ENCODE peak calls at places on chromosome 14, in seven cellular contexts. C is substantia nigra, V is OCI-M1, Q is PC-3, U is left cardiac atrium, Z is hypothalamus, D is iPS-NIHi11. B is an unnamed sample.

GRCh38 chr14:53855574-53855973 is 101.1 kb downstream of the BMP4 start:
- DNase-seq in C (no peak), V (no peak), Q (peak), U (no peak), Z (no peak), D (no peak), B (no peak)

GRCh38 chr14:94775875-94776217 is 5.9 kb upstream of the GSC start:
- DNase-seq in C (no peak), V (no peak), Q (no peak), U (no peak), Z (no peak), D (no peak), B (no peak)

GRCh38 chr14:58812050-58812690 is 174.4 kb downstream of the DACT1 start:
- DNase-seq in C (no peak), V (no peak), Q (no peak), U (no peak), Z (no peak), D (no peak), B (no peak)

GRCh38 chr14:81400202-81400678 is at the start of gene STON2:
- DNase-seq in C (no peak), V (peak), Q (peak), U (no peak), Z (no peak), D (no peak), B (no peak)

GRCh38 chr14:42078345-42078744 is 471.7 kb downstream of the LRFN5 start:
- DNase-seq in C (no peak), V (no peak), Q (no peak), U (no peak), Z (no peak), D (no peak), B (no peak)

GRCh38 chr14:84937449-84937848 is 592.5 kb upstream of the FLRT2 start:
- DNase-seq in C (no peak), V (no peak), Q (no peak), U (no peak), Z (no peak), D (no peak), B (no peak)

GRCh38 chr14:65783576-65783975 is 371.0 kb downstream of the FUT8 start:
- DNase-seq in C (no peak), V (no peak), Q (peak), U (no peak), Z (no peak), D (no peak), B (no peak)

GRCh38 chr14:94079891-94080605 is 954 bp downstream of the DDX24 start:
- DNase-seq in C (no peak), V (peak), Q (no peak), U (no peak), Z (no peak), D (no peak), B (no peak)

GRCh38 chr14:29763342-29763858 is 164.2 kb downstream of the PRKD1 start:
- DNase-seq in C (no peak), V (no peak), Q (no peak), U (no peak), Z (no peak), D (no peak), B (no peak)

GRCh38 chr14:44300911-44301310 is 206.2 kb downstream of the FSCB start:
- DNase-seq in C (no peak), V (peak), Q (no peak), U (no peak), Z (no peak), D (no peak), B (no peak)

GRCh38 chr14:73293782-73294781 is 56.8 kb downstream of the PAPLN start:
- DNase-seq in C (no peak), V (no peak), Q (peak), U (no peak), Z (no peak), D (no peak), B (no peak)

GRCh38 chr14:91413547-91414474 is 3.8 kb downstream of the CCDC88C start:
- DNase-seq in C (no peak), V (no peak), Q (no peak), U (no peak), Z (no peak), D (peak), B (no peak)

GRCh38 chr14:23025181-23025788 is 9.4 kb downstream of the PSMB5 start:
- DNase-seq in C (no peak), V (no peak), Q (no peak), U (no peak), Z (no peak), D (no peak), B (no peak)

GRCh38 chr14:98182385-98183055 is 1089.5 kb downstream of the BCL11B start:
- DNase-seq in C (no peak), V (no peak), Q (peak), U (no peak), Z (no peak), D (no peak), B (no peak)

GRCh38 chr14:78586681-78587080 is 416.5 kb downstream of the NRXN3 start:
- DNase-seq in C (no peak), V (no peak), Q (no peak), U (no peak), Z (no peak), D (no peak), B (no peak)

GRCh38 chr14:85300119-85300518 is 229.8 kb upstream of the FLRT2 start:
- DNase-seq in C (no peak), V (no peak), Q (no peak), U (no peak), Z (no peak), D (no peak), B (no peak)

GRCh38 chr14:88551094-88551870 is 3.5 kb downstream of the PTPN21 start:
- DNase-seq in C (peak), V (no peak), Q (peak), U (peak), Z (peak), D (peak), B (peak)

GRCh38 chr14:60151715-60152114 is 13.5 kb downstream of the DHRS7 start:
- DNase-seq in C (peak), V (peak), Q (peak), U (peak), Z (peak), D (no peak), B (peak)

GRCh38 chr14:104298458-104298857 is 160.1 kb downstream of the KIF26A start:
- DNase-seq in C (no peak), V (no peak), Q (no peak), U (peak), Z (no peak), D (no peak), B (peak)

GRCh38 chr14:102622262-102622885 is 29.9 kb downstream of the RCOR1 start:
- DNase-seq in C (no peak), V (peak), Q (no peak), U (no peak), Z (no peak), D (peak), B (no peak)

GRCh38 chr14:102028733-102029132 is 58.1 kb downstream of the HSP90AA1 start:
- DNase-seq in C (no peak), V (no peak), Q (peak), U (no peak), Z (no peak), D (no peak), B (no peak)

GRCh38 chr14:84520711-84521338 is 1009.1 kb upstream of the FLRT2 start:
- DNase-seq in C (no peak), V (no peak), Q (no peak), U (no peak), Z (no peak), D (no peak), B (no peak)

GRCh38 chr14:105092912-105093425 is 27.7 kb upstream of the GPR132 start:
- DNase-seq in C (no peak), V (no peak), Q (peak), U (peak), Z (no peak), D (peak), B (peak)

GRCh38 chr14:32010561-32011188 is 66.4 kb upstream of the ARHGAP5 start:
- DNase-seq in C (no peak), V (peak), Q (peak), U (no peak), Z (no peak), D (no peak), B (no peak)

GRCh38 chr14:78836777-78837176 is 666.6 kb downstream of the NRXN3 start:
- DNase-seq in C (no peak), V (peak), Q (peak), U (peak), Z (no peak), D (peak), B (no peak)

GRCh38 chr14:57060276-57060956 is 208.3 kb downstream of the EXOC5 start:
- DNase-seq in C (no peak), V (peak), Q (peak), U (no peak), Z (no peak), D (no peak), B (no peak)

GRCh38 chr14:70780396-70781075 is 28.8 kb downstream of the MAP3K9 start:
- DNase-seq in C (peak), V (peak), Q (no peak), U (peak), Z (no peak), D (no peak), B (no peak)

GRCh38 chr14:90576981-90577660 is 180.3 kb downstream of the CALM1 start:
- DNase-seq in C (no peak), V (no peak), Q (no peak), U (no peak), Z (no peak), D (no peak), B (peak)

GRCh38 chr14:44112774-44113460 is 394.2 kb downstream of the FSCB start:
- DNase-seq in C (no peak), V (peak), Q (peak), U (no peak), Z (no peak), D (no peak), B (no peak)

GRCh38 chr14:75232597-75232996 is 46.0 kb upstream of the FOS start:
- DNase-seq in C (no peak), V (peak), Q (no peak), U (no peak), Z (no peak), D (no peak), B (no peak)